ENCODE peak calls at places on chromosomes 16 and 17, in ten cellular contexts. X is AG04450, L is lung, D is mammary epithelial cell, S is K562, E is transverse colon, T is A673, Y is Peyer's patch, R is lower leg skin, Z is hepatocyte. A is an unnamed sample.

GRCh38 chr17:35089846-35090193 is 26.3 kb upstream of the RFFL start:
- DNase-seq in X (no peak), L (no peak), D (peak; percentile 78), S (peak; percentile 60), E (peak; percentile 17), T (no peak), Y (peak; percentile 56), R (peak; percentile 88), Z (peak; percentile 51), A (peak; percentile 55)

GRCh38 chr17:13736915-13737314 is 135.2 kb upstream of the HS3ST3A1 start:
- DNase-seq in X (peak; percentile 18), L (no peak), D (peak; percentile 30), S (no peak), E (no peak), T (no peak), Y (no peak), R (no peak), Z (no peak), A (no peak)

GRCh38 chr16:72124761-72125634 is 31.4 kb downstream of the DHX38 start:
- DNase-seq in X (peak; percentile 34), L (peak; percentile 66), D (peak; percentile 51), S (peak; percentile 81), E (peak; percentile 80), T (peak; percentile 81), Y (peak; percentile 77), R (peak; percentile 93), Z (peak; percentile 82), A (peak; percentile 81)

GRCh38 chr16:57834936-57835335 is 32.6 kb upstream of the KIFC3 start:
- DNase-seq in X (no peak), L (no peak), D (peak; percentile 84), S (no peak), E (no peak), T (peak; percentile 80), Y (no peak), R (no peak), Z (no peak), A (no peak)

GRCh38 chr17:81563861-81564586 is 11.9 kb upstream of the FAAP100 start:
- DNase-seq in X (no peak), L (no peak), D (no peak), S (no peak), E (no peak), T (no peak), Y (no peak), R (no peak), Z (no peak), A (no peak)

GRCh38 chr17:2282297-2282873 is 21.2 kb downstream of the SMG6 start:
- DNase-seq in X (peak; percentile 74), L (no peak), D (peak; percentile 46), S (peak; percentile 62), E (no peak), T (peak; percentile 86), Y (no peak), R (no peak), Z (peak; percentile 81), A (peak; percentile 69)

GRCh38 chr17:10842658-10843057 is 4.8 kb upstream of the PIRT start:
- DNase-seq in X (no peak), L (no peak), D (no peak), S (no peak), E (no peak), T (no peak), Y (no peak), R (no peak), Z (no peak), A (no peak)

GRCh38 chr16:71185366-71185765 is 45.2 kb downstream of the HYDIN start:
- DNase-seq in X (no peak), L (no peak), D (no peak), S (no peak), E (no peak), T (no peak), Y (no peak), R (no peak), Z (no peak), A (no peak)

GRCh38 chr17:55764610-55765009 is 13.8 kb downstream of the PCTP start:
- DNase-seq in X (no peak), L (no peak), D (no peak), S (no peak), E (no peak), T (no peak), Y (no peak), R (no peak), Z (no peak), A (no peak)

GRCh38 chr17:6279659-6280058 is 155.3 kb downstream of the AIPL1 start:
- DNase-seq in X (no peak), L (no peak), D (peak; percentile 88), S (peak; percentile 4), E (peak; percentile 71), T (peak; percentile 15), Y (peak; percentile 62), R (peak; percentile 81), Z (peak; percentile 73), A (peak; percentile 49)

GRCh38 chr17:41284546-41284945 is 9.0 kb downstream of the KRTAP9-7 start:
- DNase-seq in X (no peak), L (no peak), D (no peak), S (no peak), E (no peak), T (peak; percentile 27), Y (no peak), R (no peak), Z (peak; percentile 0), A (no peak)

GRCh38 chr17:63140255-63140654 is 174.2 kb downstream of the TANC2 start:
- DNase-seq in X (no peak), L (no peak), D (no peak), S (no peak), E (peak; percentile 32), T (peak; percentile 36), Y (no peak), R (no peak), Z (no peak), A (no peak)

GRCh38 chr17:144936-145670 is 7.7 kb downstream of the SCGB1C2 start:
- DNase-seq in X (no peak), L (no peak), D (no peak), S (no peak), E (no peak), T (no peak), Y (peak; percentile 33), R (peak; percentile 74), Z (no peak), A (peak; percentile 25)

GRCh38 chr17:145671-146541 is 8.5 kb downstream of the SCGB1C2 start:
- DNase-seq in X (no peak), L (peak; percentile 26), D (no peak), S (no peak), E (no peak), T (no peak), Y (peak; percentile 29), R (peak; percentile 77), Z (no peak), A (peak; percentile 0)

GRCh38 chr17:147796-148740 is 10.7 kb downstream of the SCGB1C2 start:
- DNase-seq in X (no peak), L (no peak), D (no peak), S (no peak), E (no peak), T (no peak), Y (peak; percentile 30), R (peak; percentile 78), Z (no peak), A (peak; percentile 25)

GRCh38 chr17:146983-147761 is 9.8 kb downstream of the SCGB1C2 start:
- DNase-seq in X (no peak), L (no peak), D (no peak), S (no peak), E (no peak), T (no peak), Y (peak; percentile 37), R (peak; percentile 77), Z (no peak), A (peak; percentile 0)

DNA sequence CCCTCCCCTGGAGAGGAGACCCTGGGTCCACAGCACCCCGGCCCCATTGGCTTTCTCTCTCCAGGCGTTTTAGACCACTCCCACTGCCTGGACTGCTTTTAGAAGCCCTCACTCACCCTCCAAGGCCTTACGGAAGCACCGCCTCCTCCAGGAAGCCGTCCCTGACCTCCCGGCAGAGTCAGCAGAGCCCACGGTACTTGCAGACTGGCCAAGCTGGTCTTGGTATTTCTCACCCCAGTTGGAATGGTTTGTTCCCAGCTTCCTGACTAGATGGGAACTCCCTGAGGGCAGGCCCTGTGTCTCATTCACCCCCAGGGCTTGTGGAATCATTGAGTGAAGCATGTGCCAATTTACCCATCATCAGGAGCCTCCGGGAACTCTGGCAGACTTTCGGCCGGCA is 9.2 kb downstream of the SCGB1C2 start:
- DNase-seq in X (no peak), L (no peak), D (no peak), S (no peak), E (no peak), T (no peak), Y (no peak), R (peak; percentile 42), Z (no peak), A (peak; percentile 23)
- TF ChIP-seq CTCF in X (no peak), L (no peak), D (no peak), S (no peak), E (no peak), T (no peak), Y (no peak), R (no peak), Z (no peak), A (no peak)

DNA sequence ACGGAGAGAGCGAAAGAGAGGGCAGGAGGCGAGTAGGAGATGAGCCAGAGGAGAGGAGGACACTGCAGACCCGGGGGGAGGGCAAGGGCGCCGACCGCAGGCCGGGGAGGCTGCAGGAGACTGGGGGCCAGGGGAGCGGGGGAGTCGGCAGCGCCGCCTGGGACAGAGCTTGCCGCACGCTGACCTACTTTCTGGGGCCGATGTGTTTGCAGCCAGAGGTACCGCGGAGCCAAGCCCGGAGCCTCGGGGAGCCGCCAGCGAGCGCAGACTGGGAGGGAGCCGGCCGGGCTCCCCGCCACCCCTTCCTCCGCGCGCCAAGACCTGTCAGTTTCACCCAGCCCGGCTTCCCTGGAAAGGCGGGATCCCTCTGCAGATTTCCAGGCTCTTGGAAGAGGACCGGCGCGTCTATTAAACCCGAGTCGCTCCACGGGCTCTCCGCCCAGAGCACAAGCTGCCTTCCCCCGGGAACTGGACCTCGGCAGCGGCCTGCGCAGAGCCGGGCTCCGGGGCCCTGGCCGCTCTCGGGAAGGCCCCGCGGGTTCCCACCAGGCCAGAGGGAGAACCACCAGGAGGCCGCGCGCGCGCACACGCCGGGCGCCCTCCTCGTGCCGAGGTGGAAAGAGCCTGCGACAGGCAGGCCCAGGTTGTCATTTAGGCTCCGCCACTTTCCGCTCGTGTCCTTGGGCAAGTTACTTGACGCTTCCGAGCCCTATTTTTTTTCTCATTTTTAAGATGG is 74.5 kb downstream of the CMC2 start:
- DNase-seq in X (no peak), L (peak; percentile 42), D (peak; percentile 12), S (no peak), E (peak; percentile 41), T (peak; percentile 48), Y (peak; percentile 62), R (peak; percentile 88), Z (peak; percentile 74), A (peak; percentile 81)
- TF ChIP-seq CTCF in X (peak; percentile 11), L (no peak), D (no peak), S (no peak), E (no peak), T (no peak), Y (no peak), R (no peak), Z (no peak), A (peak; percentile 52)

GRCh38 chr16:73846292-73846849 is 450.2 kb upstream of the PSMD7 start:
- DNase-seq in X (no peak), L (no peak), D (no peak), S (no peak), E (no peak), T (peak; percentile 57), Y (no peak), R (no peak), Z (no peak), A (no peak)
- TF ChIP-seq CTCF in X (no peak), L (no peak), D (no peak), S (no peak), E (no peak), T (peak; percentile 42), Y (no peak), R (no peak), Z (peak; percentile 5), A (no peak)

GRCh38 chr17:3335876-3336275 is 37.7 kb upstream of the OR3A1 start:
- DNase-seq in X (no peak), L (no peak), D (peak; percentile 14), S (no peak), E (no peak), T (peak; percentile 3), Y (no peak), R (no peak), Z (no peak), A (no peak)
- TF ChIP-seq CTCF in X (no peak), L (no peak), D (no peak), S (no peak), E (no peak), T (no peak), Y (no peak), R (no peak), Z (no peak), A (peak; percentile 20)

A was measured in Caco-2.